ENCODE peak calls at places on chromosomes 1 and 21, in five cellular contexts. One of them, this sample, is unnamed.

GRCh38 chr1:75203415-75204277 is 69.5 kb downstream of the LHX8 start:
- DNase-seq in HCT116: peak; percentile 54
- DNase-seq in H1: no peak
- DNase-seq in K562: peak; percentile 43
- DNase-seq in HepG2: peak; percentile 40
- DNase-seq in this sample: peak; percentile 4

GRCh38 chr1:228778946-228779345 is 43.7 kb downstream of the RHOU start:
- DNase-seq in HCT116: no peak
- DNase-seq in H1: no peak
- DNase-seq in K562: no peak
- DNase-seq in HepG2: no peak
- DNase-seq in this sample: no peak

GRCh38 chr1:67880056-67880601 is 46.9 kb upstream of the GNG12 start:
- DNase-seq in HCT116: no peak
- DNase-seq in H1: no peak
- DNase-seq in K562: no peak
- DNase-seq in HepG2: no peak
- DNase-seq in this sample: no peak

GRCh38 chr1:228279722-228280105 is 71.9 kb downstream of the OBSCN start:
- DNase-seq in HCT116: no peak
- DNase-seq in H1: no peak
- DNase-seq in K562: no peak
- DNase-seq in HepG2: no peak
- DNase-seq in this sample: no peak

GRCh38 chr1:63968663-63969460 is 195.0 kb downstream of the ROR1 start:
- DNase-seq in HCT116: no peak
- DNase-seq in H1: no peak
- DNase-seq in K562: no peak
- DNase-seq in HepG2: no peak
- DNase-seq in this sample: no peak

GRCh38 chr1:2413495-2414296 is 1.3 kb upstream of the PEX10 start:
- DNase-seq in HCT116: no peak
- DNase-seq in H1: peak; percentile 68
- DNase-seq in K562: peak; percentile 62
- DNase-seq in HepG2: peak; percentile 66
- DNase-seq in this sample: no peak

GRCh38 chr1:3841491-3841890 is 15.5 kb downstream of the CEP104 start:
- DNase-seq in HCT116: no peak
- DNase-seq in H1: no peak
- DNase-seq in K562: no peak
- DNase-seq in HepG2: no peak
- DNase-seq in this sample: no peak

GRCh38 chr1:31760901-31761470 is 3.2 kb downstream of the ADGRB2 start:
- DNase-seq in HCT116: no peak
- DNase-seq in H1: peak; percentile 85
- DNase-seq in K562: peak; percentile 62
- DNase-seq in HepG2: peak; percentile 25
- DNase-seq in this sample: no peak

GRCh38 chr1:186082235-186082937 is 292.7 kb downstream of the TPR start:
- DNase-seq in HCT116: peak; percentile 35
- DNase-seq in H1: no peak
- DNase-seq in K562: peak; percentile 97
- DNase-seq in HepG2: peak; percentile 73
- DNase-seq in this sample: peak; percentile 71

GRCh38 chr1:10402729-10403274 is 3.9 kb downstream of the PGD start:
- DNase-seq in HCT116: no peak
- DNase-seq in H1: no peak
- DNase-seq in K562: no peak
- DNase-seq in HepG2: no peak
- DNase-seq in this sample: no peak

GRCh38 chr1:226094451-226094850 is 31.9 kb downstream of the H3-3A start:
- DNase-seq in HCT116: no peak
- DNase-seq in H1: no peak
- DNase-seq in K562: no peak
- DNase-seq in HepG2: no peak
- DNase-seq in this sample: no peak

GRCh38 chr1:75053207-75053606 is 81.0 kb upstream of the LHX8 start:
- DNase-seq in HCT116: peak; percentile 2
- DNase-seq in H1: no peak
- DNase-seq in K562: no peak
- DNase-seq in HepG2: no peak
- DNase-seq in this sample: no peak

GRCh38 chr1:112143871-112144441 is 154.5 kb upstream of the KCND3 start:
- DNase-seq in HCT116: no peak
- DNase-seq in H1: no peak
- DNase-seq in K562: no peak
- DNase-seq in HepG2: no peak
- DNase-seq in this sample: no peak

GRCh38 chr21:42653492-42654061 is at the start of gene PDE9A:
- DNase-seq in HCT116: no peak
- DNase-seq in H1: peak; percentile 69
- DNase-seq in K562: no peak
- DNase-seq in HepG2: no peak
- DNase-seq in this sample: no peak

GRCh38 chr1:77509051-77509492 is 173.4 kb downstream of the ZZZ3 start:
- DNase-seq in HCT116: no peak
- DNase-seq in H1: no peak
- DNase-seq in K562: no peak
- DNase-seq in HepG2: no peak
- DNase-seq in this sample: no peak

GRCh38 chr1:184438363-184438762 is 51.5 kb downstream of the C1orf21 start:
- DNase-seq in HCT116: no peak
- DNase-seq in H1: no peak
- DNase-seq in K562: no peak
- DNase-seq in HepG2: no peak
- DNase-seq in this sample: no peak

GRCh38 chr1:172915276-172915675 is 135.5 kb downstream of the TNFSF18 start:
- DNase-seq in HCT116: no peak
- DNase-seq in H1: no peak
- DNase-seq in K562: no peak
- DNase-seq in HepG2: no peak
- DNase-seq in this sample: no peak

GRCh38 chr1:214066190-214066589 is 78.4 kb downstream of the PROX1 start:
- DNase-seq in HCT116: no peak
- DNase-seq in H1: no peak
- DNase-seq in K562: no peak
- DNase-seq in HepG2: no peak
- DNase-seq in this sample: no peak

GRCh38 chr1:200139661-200140250 is 112.2 kb downstream of the NR5A2 start:
- DNase-seq in HCT116: peak; percentile 57
- DNase-seq in H1: no peak
- DNase-seq in K562: peak; percentile 78
- DNase-seq in HepG2: peak; percentile 61
- DNase-seq in this sample: no peak

GRCh38 chr1:19427087-19427781 is 58.1 kb downstream of the CAPZB start:
- DNase-seq in HCT116: no peak
- DNase-seq in H1: no peak
- DNase-seq in K562: no peak
- DNase-seq in HepG2: peak; percentile 85
- DNase-seq in this sample: no peak

GRCh38 chr1:174191255-174191906 is 32.1 kb downstream of the RABGAP1L start:
- DNase-seq in HCT116: no peak
- DNase-seq in H1: no peak
- DNase-seq in K562: no peak
- DNase-seq in HepG2: no peak
- DNase-seq in this sample: no peak

GRCh38 chr1:119220980-119221379 is 80.5 kb upstream of the WARS2 start:
- DNase-seq in HCT116: no peak
- DNase-seq in H1: no peak
- DNase-seq in K562: no peak
- DNase-seq in HepG2: no peak
- DNase-seq in this sample: no peak

GRCh38 chr1:27603320-27603961 is 503 bp downstream of the AHDC1 start:
- DNase-seq in HCT116: no peak
- DNase-seq in H1: peak; percentile 65
- DNase-seq in K562: no peak
- DNase-seq in HepG2: no peak
- DNase-seq in this sample: no peak

GRCh38 chr1:1246601-1247340 is at the start of gene C1QTNF12:
- DNase-seq in HCT116: no peak
- DNase-seq in H1: no peak
- DNase-seq in K562: no peak
- DNase-seq in HepG2: no peak
- DNase-seq in this sample: no peak

GRCh38 chr1:36553591-36554417 is 71.1 kb upstream of the CSF3R start:
- DNase-seq in HCT116: peak; percentile 60
- DNase-seq in H1: peak; percentile 93
- DNase-seq in K562: peak; percentile 90
- DNase-seq in HepG2: peak; percentile 59
- DNase-seq in this sample: no peak

GRCh38 chr1:66302810-66303209 is 231.1 kb upstream of the SGIP1 start:
- DNase-seq in HCT116: no peak
- DNase-seq in H1: no peak
- DNase-seq in K562: no peak
- DNase-seq in HepG2: no peak
- DNase-seq in this sample: no peak

GRCh38 chr21:35127851-35128250 is 78.7 kb upstream of the RUNX1 start:
- DNase-seq in HCT116: no peak
- DNase-seq in H1: no peak
- DNase-seq in K562: no peak
- DNase-seq in HepG2: no peak
- DNase-seq in this sample: no peak

GRCh38 chr1:228032041-228032440 is 25.2 kb downstream of the WNT3A start:
- DNase-seq in HCT116: no peak
- DNase-seq in H1: no peak
- DNase-seq in K562: no peak
- DNase-seq in HepG2: no peak
- DNase-seq in this sample: no peak

GRCh38 chr1:167161242-167161641 is 59.4 kb upstream of the POU2F1 start:
- DNase-seq in HCT116: peak; percentile 49
- DNase-seq in H1: no peak
- DNase-seq in K562: no peak
- DNase-seq in HepG2: no peak
- DNase-seq in this sample: no peak

GRCh38 chr1:150973826-150974579 is 632 bp downstream of the CERS2 start:
- DNase-seq in HCT116: no peak
- DNase-seq in H1: peak; percentile 65
- DNase-seq in K562: peak; percentile 40
- DNase-seq in HepG2: no peak
- DNase-seq in this sample: no peak

GRCh38 chr1:150973258-150973825 is 1.3 kb downstream of the CERS2 start:
- DNase-seq in HCT116: no peak
- DNase-seq in H1: peak; percentile 59
- DNase-seq in K562: peak; percentile 59
- DNase-seq in HepG2: no peak
- DNase-seq in this sample: no peak

GRCh38 chr1:150972417-150972940 is 2.2 kb downstream of the CERS2 start:
- DNase-seq in HCT116: no peak
- DNase-seq in H1: no peak
- DNase-seq in K562: no peak
- DNase-seq in HepG2: no peak
- DNase-seq in this sample: no peak

GRCh38 chr1:150970818-150971582 is 3.6 kb downstream of the CERS2 start:
- DNase-seq in HCT116: no peak
- DNase-seq in H1: no peak
- DNase-seq in K562: peak; percentile 55
- DNase-seq in HepG2: peak; percentile 97
- DNase-seq in this sample: no peak

GRCh38 chr1:150971583-150972416 is 2.8 kb downstream of the CERS2 start:
- DNase-seq in HCT116: no peak
- DNase-seq in H1: peak; percentile 57
- DNase-seq in K562: peak; percentile 71
- DNase-seq in HepG2: peak; percentile 87
- DNase-seq in this sample: no peak
- TF ChIP-seq CEBPB in HCT116: no peak
- TF ChIP-seq CEBPB in H1: no peak
- TF ChIP-seq CEBPB in K562: peak; percentile 15
- TF ChIP-seq CEBPB in HepG2: no peak
- TF ChIP-seq CEBPB in this sample: no peak

GRCh38 chr1:207910678-207911354 is at the start of gene CD34:
- DNase-seq in HCT116: no peak
- DNase-seq in H1: peak; percentile 72
- DNase-seq in K562: no peak
- DNase-seq in HepG2: no peak
- DNase-seq in this sample: no peak
- H3K9ac ChIP-seq in HCT116: no peak within 1 kb of the TSS
- H3K9ac ChIP-seq in H1: no peak within 1 kb of the TSS
- H3K9ac ChIP-seq in K562: no peak within 1 kb of the TSS
- H3K9ac ChIP-seq in HepG2: no peak within 1 kb of the TSS
- H3K9ac ChIP-seq in this sample: no peak within 1 kb of the TSS

DNA sequence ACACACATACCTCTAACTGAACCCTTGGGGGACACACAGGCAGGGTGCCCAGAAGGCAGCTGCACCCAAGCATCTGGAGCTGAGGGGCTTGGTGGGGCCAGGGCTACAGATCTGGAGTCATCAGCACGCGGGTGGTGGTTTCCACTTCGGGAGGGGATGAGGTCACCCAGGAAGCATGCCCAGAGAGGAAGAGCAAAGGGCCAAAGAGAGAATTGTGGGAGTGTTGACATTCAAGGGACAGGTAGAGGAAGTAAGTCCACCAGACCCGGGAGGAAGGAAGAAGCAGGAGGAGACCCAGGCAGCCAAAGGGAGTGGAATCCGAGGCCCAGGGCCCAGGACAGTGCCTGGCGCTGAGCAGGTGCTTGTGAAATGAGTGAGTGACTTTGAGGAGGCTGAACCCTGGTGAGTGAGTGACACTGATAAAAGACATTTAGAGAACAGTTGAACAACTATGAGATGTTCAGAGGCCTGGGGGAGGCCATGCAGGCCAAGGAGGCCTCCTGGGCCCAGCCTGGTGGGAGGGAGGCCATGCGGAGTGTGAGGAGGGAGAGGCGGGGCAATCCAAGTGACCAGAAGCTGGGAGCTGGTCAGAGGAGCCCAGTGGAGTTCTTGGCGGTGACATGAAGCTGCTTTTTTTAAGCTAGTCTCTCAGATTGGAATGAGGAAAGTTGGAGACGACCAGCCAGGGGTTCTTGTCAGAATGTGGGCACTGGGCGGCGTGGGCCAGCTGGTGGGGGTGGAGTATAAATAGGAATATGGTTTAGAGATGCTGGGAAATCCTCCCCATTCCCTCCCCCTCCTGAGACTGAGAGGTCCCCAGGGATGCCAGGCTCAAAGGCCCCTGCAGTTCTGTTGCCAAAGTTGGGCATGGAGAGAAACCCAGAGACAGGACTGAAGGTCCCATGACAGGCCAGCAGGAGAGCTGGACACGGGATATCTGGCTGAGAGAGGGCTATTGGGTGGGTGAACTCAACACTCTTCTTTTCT is 7.9 kb downstream of the CDK18 start:
- DNase-seq in HCT116: no peak
- DNase-seq in H1: no peak
- DNase-seq in K562: no peak
- DNase-seq in HepG2: peak; percentile 62
- DNase-seq in this sample: no peak
- TF ChIP-seq SP1 in HCT116: no peak
- TF ChIP-seq SP1 in H1: no peak
- TF ChIP-seq SP1 in K562: no peak
- TF ChIP-seq SP1 in HepG2: no peak
- TF ChIP-seq SP1 in this sample: no peak

DNA sequence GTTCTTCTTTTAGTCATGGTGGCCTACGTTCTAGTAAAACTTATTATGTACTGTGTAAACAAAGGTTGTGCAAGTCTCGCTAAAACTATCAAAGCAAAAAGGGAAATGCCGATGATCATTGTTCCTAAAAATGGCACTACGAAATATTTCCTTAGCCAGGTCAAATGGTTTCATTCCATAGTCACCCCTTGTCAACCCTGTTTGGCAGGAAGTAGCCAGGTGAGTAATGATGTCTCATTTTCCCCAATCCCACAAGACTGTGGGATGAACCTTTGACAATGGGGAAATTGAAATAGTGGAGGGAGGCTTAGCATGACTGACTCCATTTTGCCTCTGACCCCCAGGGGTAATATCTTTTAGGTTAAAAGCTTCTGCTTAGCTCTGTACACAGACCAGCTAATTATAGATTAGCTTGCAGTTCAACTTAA is 5.6 kb upstream of the REN start:
- DNase-seq in HCT116: peak; percentile 81
- DNase-seq in H1: no peak
- DNase-seq in K562: no peak
- DNase-seq in HepG2: peak; percentile 80
- DNase-seq in this sample: no peak
- TF ChIP-seq CEBPB in HCT116: peak; percentile 99
- TF ChIP-seq CEBPB in H1: no peak
- TF ChIP-seq CEBPB in K562: no peak
- TF ChIP-seq CEBPB in HepG2: peak; percentile 64
- TF ChIP-seq CEBPB in this sample: no peak

This sample was measured in GM12878.